ENCODE peak calls at places on chromosome X, in eight cellular contexts. K, N, X, L, R, C, H and I are unnamed samples.

GRCh38 chrX:150236304-150236703 is 126.8 kb upstream of the MAMLD1 start:
- DNase-seq in X (no peak), H (no peak), R (no peak), N (no peak), L (peak), C (no peak), K (peak), I (peak)

GRCh38 chrX:137194164-137194563 is 160.4 kb upstream of the GPR101 start:
- DNase-seq in K (peak), L (peak), C (peak), R (peak), N (peak), H (peak), X (peak), I (no peak)

GRCh38 chrX:16185725-16186136 is 18.4 kb downstream of the MAGEB17 start:
- DNase-seq in K (peak), X (peak), L (peak), N (no peak), H (peak), R (no peak), C (no peak), I (peak)

GRCh38 chrX:140710710-140711109 is 1.2 kb downstream of the LINC00632 start:
- DNase-seq in H (no peak), X (no peak), R (no peak), K (no peak), N (peak), L (peak), C (peak), I (no peak)

GRCh38 chrX:46381630-46382029 is 163.6 kb downstream of the ZNF674 start:
- DNase-seq in N (peak), L (peak), C (no peak), X (peak), K (peak), R (peak), H (no peak), I (peak)

GRCh38 chrX:308821-309520 is 9.6 kb downstream of the GTPBP6 start:
- DNase-seq in K (no peak), N (no peak), H (no peak), R (no peak), C (no peak), L (no peak), X (no peak), I (no peak)

GRCh38 chrX:10245901-10246696 is 89.3 kb downstream of the CLCN4 start:
- DNase-seq in N (no peak), R (no peak), H (no peak), K (no peak), C (no peak), X (no peak), L (no peak), I (no peak)

GRCh38 chrX:134801267-134801666 is 143.0 kb upstream of the PLAC1 start:
- DNase-seq in H (no peak), N (no peak), R (no peak), X (no peak), L (no peak), K (peak), C (no peak), I (peak)

GRCh38 chrX:49995795-49996455 is 73.5 kb downstream of the CLCN5 start:
- DNase-seq in N (no peak), X (peak), C (no peak), K (no peak), R (no peak), H (no peak), L (no peak), I (peak)

GRCh38 chrX:16958356-16958755 is 11.9 kb downstream of the REPS2 start:
- DNase-seq in C (no peak), K (no peak), X (peak), N (no peak), L (no peak), H (no peak), R (no peak), I (no peak)

GRCh38 chrX:1395646-1396216 is 3.8 kb upstream of the SLC25A6 start:
- DNase-seq in N (no peak), H (no peak), C (no peak), X (no peak), R (no peak), K (no peak), L (no peak), I (no peak)

GRCh38 chrX:24081661-24082154 is 27.0 kb downstream of the EIF2S3 start:
- DNase-seq in L (peak), X (peak), N (peak), R (peak), C (peak), H (no peak), K (peak), I (peak)

GRCh38 chrX:84340981-84341380 is 153.0 kb upstream of the RPS6KA6 start:
- DNase-seq in C (no peak), K (no peak), L (peak), H (no peak), X (no peak), R (no peak), N (no peak), I (peak)

GRCh38 chrX:125090046-125090445 is 229.6 kb upstream of the TEX13C start:
- DNase-seq in N (no peak), H (no peak), X (no peak), L (no peak), K (peak), C (no peak), R (no peak), I (no peak)

GRCh38 chrX:109299091-109299490 is 182.8 kb downstream of the GUCY2F start:
- DNase-seq in N (no peak), K (no peak), H (no peak), X (no peak), L (peak), C (no peak), R (no peak), I (no peak)

GRCh38 chrX:46665232-46666162 is 91.9 kb downstream of the CHST7 start:
- DNase-seq in N (no peak), X (no peak), H (no peak), R (no peak), K (peak), C (no peak), L (peak), I (no peak)

GRCh38 chrX:133495464-133496391 is 80.4 kb upstream of the GPC4 start:
- DNase-seq in K (no peak), N (peak), C (no peak), H (no peak), L (peak), X (no peak), R (no peak), I (peak)

GRCh38 chrX:125977851-125978250 is 188.2 kb downstream of the DCAF12L2 start:
- DNase-seq in L (no peak), K (peak), C (no peak), H (no peak), N (no peak), R (no peak), X (no peak), I (no peak)

GRCh38 chrX:16807548-16807947 is 21.3 kb downstream of the TXLNG start:
- DNase-seq in X (peak), N (peak), L (peak), K (no peak), R (no peak), H (no peak), C (peak), I (peak)

GRCh38 chrX:66677430-66677829 is 38.6 kb upstream of the EDA2R start:
- DNase-seq in L (peak), K (no peak), C (no peak), N (no peak), X (no peak), H (no peak), R (no peak), I (peak)

GRCh38 chrX:106177982-106178321 is 9.8 kb downstream of the PWWP3B start:
- DNase-seq in C (no peak), R (no peak), H (no peak), N (no peak), L (no peak), K (no peak), X (no peak), I (no peak)

GRCh38 chrX:25548806-25549205 is 533.0 kb upstream of the ARX start:
- DNase-seq in N (no peak), R (no peak), C (no peak), L (no peak), H (no peak), K (no peak), X (no peak), I (no peak)

GRCh38 chrX:71118985-71119535 is 664 bp downstream of the MED12 start:
- DNase-seq in R (no peak), K (no peak), C (no peak), L (peak), H (no peak), X (no peak), N (no peak), I (no peak)
- H3K4me3 ChIP-seq in R (peak), K (peak), C (peak), L (peak), H (peak), X (peak), N (peak), I (peak)

GRCh38 chrX:48531359-48531954 is 8.1 kb upstream of the TBC1D25 start:
- DNase-seq in N (no peak), X (peak), L (peak), R (no peak), C (no peak), H (peak), K (peak), I (peak)

GRCh38 chrX:48533165-48533564 is 6.3 kb upstream of the TBC1D25 start:
- DNase-seq in H (no peak), C (no peak), X (no peak), K (no peak), R (no peak), L (no peak), N (no peak), I (no peak)

GRCh38 chrX:48530736-48531135 is 8.8 kb upstream of the TBC1D25 start:
- DNase-seq in X (no peak), H (no peak), R (no peak), C (no peak), N (no peak), K (peak), L (peak), I (peak)

GRCh38 chrX:48532201-48532600 is 7.3 kb upstream of the TBC1D25 start:
- DNase-seq in N (no peak), X (no peak), C (no peak), L (no peak), R (no peak), K (no peak), H (no peak), I (no peak)
- H3K27ac ChIP-seq in N (peak), X (no peak), C (peak), L (peak), R (no peak), K (peak), H (peak), I (peak)

DNA sequence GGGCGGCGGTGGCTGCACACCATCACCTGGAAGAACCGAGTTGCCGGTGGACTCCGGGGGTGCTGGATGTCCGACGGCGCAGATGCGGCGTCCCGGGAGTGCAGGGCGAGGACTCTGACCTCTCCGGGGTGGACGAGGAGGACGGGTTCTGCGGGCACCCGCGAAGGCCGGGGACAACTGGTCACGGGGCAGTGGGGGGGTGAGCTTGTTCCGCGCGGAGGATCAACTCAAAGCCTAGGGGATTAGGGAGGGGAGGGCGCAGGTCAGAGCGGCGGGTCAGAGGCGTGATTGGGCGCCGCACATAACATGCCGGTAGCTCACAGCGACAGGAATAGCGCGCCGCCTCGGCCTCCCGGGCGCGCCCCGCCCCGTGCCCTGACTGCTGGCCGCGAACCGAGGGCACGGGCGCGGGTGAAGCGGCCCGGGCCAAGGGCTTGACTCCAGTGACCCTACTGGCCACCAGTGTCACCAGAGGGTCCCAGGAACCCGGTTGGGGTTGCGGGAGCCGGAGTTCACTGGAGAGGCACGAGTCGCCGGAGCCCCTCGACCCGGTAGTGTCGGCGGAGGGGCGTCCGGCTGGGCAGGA is at the start of gene KLHL34:
- DNase-seq in L (peak), N (no peak), R (no peak), K (no peak), H (no peak), C (peak), X (no peak), I (no peak)
- H3K4me2 ChIP-seq in L (no peak), N (no peak), R (no peak), K (no peak), H (no peak), C (no peak), X (no peak), I (peak)

DNA sequence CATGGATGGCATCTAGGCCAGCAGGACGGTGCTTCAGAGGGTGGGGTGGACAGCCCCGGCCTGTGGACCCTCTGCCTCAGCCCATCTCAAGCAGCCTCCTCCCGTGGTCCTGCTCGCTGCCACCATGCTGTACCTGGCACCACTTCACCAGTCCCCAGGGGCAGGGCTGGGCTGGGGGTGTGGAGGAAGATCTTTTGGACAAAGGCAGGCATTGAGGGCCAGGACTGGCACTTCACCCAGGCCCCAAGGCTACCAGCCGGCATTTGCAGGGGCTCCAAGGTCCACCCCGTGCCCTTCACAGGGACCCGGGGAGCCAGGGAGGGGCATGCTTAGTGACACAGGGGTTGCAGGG is 713 bp downstream of the PLXNB3 start:
- DNase-seq in X (no peak), N (no peak), R (no peak), L (no peak), C (peak), K (no peak), H (no peak), I (no peak)
- H3K4me3 ChIP-seq in X (no peak), N (no peak), R (no peak), L (peak), C (peak), K (peak), H (no peak), I (peak)